ENCODE peak calls at places on chromosomes 6 and 20, in four cellular contexts. One of them, this sample, is unnamed. For H3K4me1, the result is how much of the 10 kb centered on the place peaks cover.

GRCh38 chr6:1757133-1757532 is 147.4 kb downstream of the FOXC1 start:
- DNase-seq in GM12878: no peak
- DNase-seq in K562: no peak
- DNase-seq in IMR-90: no peak
- DNase-seq in this sample: no peak

GRCh38 chr6:168314948-168315347 is 4.6 kb downstream of the DACT2 start:
- DNase-seq in GM12878: no peak
- DNase-seq in K562: no peak
- DNase-seq in IMR-90: no peak
- DNase-seq in this sample: no peak

GRCh38 chr20:40763646-40764295 is 74.7 kb upstream of the MAFB start:
- DNase-seq in K562: no peak
- DNase-seq in GM12878: no peak
- DNase-seq in IMR-90: no peak
- DNase-seq in this sample: peak

GRCh38 chr20:21509597-21510331 is 4.1 kb downstream of the NKX2-2 start:
- DNase-seq in K562: no peak
- DNase-seq in GM12878: no peak
- DNase-seq in IMR-90: peak
- DNase-seq in this sample: no peak

GRCh38 chr6:28239636-28240035 is 12.4 kb downstream of the ZKSCAN4 start:
- DNase-seq in K562: no peak
- DNase-seq in IMR-90: no peak
- DNase-seq in GM12878: peak
- DNase-seq in this sample: no peak

GRCh38 chr6:125316621-125317020 is 14.9 kb upstream of the HDDC2 start:
- DNase-seq in GM12878: no peak
- DNase-seq in IMR-90: no peak
- DNase-seq in K562: no peak
- DNase-seq in this sample: no peak

GRCh38 chr20:47688385-47689381 is 96.6 kb downstream of the SULF2 start:
- DNase-seq in GM12878: no peak
- DNase-seq in K562: no peak
- DNase-seq in IMR-90: peak
- DNase-seq in this sample: no peak

GRCh38 chr6:53483423-53484353 is 61.2 kb downstream of the GCLC start:
- DNase-seq in GM12878: no peak
- DNase-seq in IMR-90: no peak
- DNase-seq in K562: peak
- DNase-seq in this sample: peak

GRCh38 chr6:21164768-21165326 is 428.7 kb upstream of the SOX4 start:
- DNase-seq in K562: no peak
- DNase-seq in GM12878: no peak
- DNase-seq in IMR-90: peak
- DNase-seq in this sample: peak

GRCh38 chr20:8777866-8778265 is 291.0 kb upstream of the PLCB4 start:
- DNase-seq in IMR-90: peak
- DNase-seq in GM12878: no peak
- DNase-seq in K562: no peak
- DNase-seq in this sample: no peak

GRCh38 chr6:138662474-138662873 is 111.1 kb upstream of the CCDC28A start:
- DNase-seq in GM12878: no peak
- DNase-seq in K562: no peak
- DNase-seq in IMR-90: peak
- DNase-seq in this sample: no peak

GRCh38 chr6:1858865-1859264 is 249.2 kb downstream of the FOXC1 start:
- DNase-seq in GM12878: no peak
- DNase-seq in IMR-90: no peak
- DNase-seq in K562: no peak
- DNase-seq in this sample: no peak

GRCh38 chr6:75147512-75147911 is 58.3 kb downstream of the COL12A1 start:
- DNase-seq in GM12878: peak
- DNase-seq in K562: no peak
- DNase-seq in IMR-90: peak
- DNase-seq in this sample: no peak

GRCh38 chr20:42846784-42847490 is 342.8 kb downstream of the PTPRT start:
- DNase-seq in K562: no peak
- DNase-seq in GM12878: no peak
- DNase-seq in IMR-90: no peak
- DNase-seq in this sample: no peak

GRCh38 chr6:20279608-20280287 is 67.5 kb upstream of the MBOAT1 start:
- DNase-seq in GM12878: no peak
- DNase-seq in K562: no peak
- DNase-seq in IMR-90: no peak
- DNase-seq in this sample: no peak

GRCh38 chr6:153092082-153093013 is 38.7 kb downstream of the RGS17 start:
- DNase-seq in IMR-90: peak
- DNase-seq in GM12878: peak
- DNase-seq in K562: no peak
- DNase-seq in this sample: peak

GRCh38 chr6:117544725-117545124 is 57.6 kb downstream of the GOPC start:
- DNase-seq in K562: peak
- DNase-seq in GM12878: no peak
- DNase-seq in IMR-90: no peak
- DNase-seq in this sample: no peak

GRCh38 chr20:50449789-50450492 is 60.2 kb upstream of the PTPN1 start:
- DNase-seq in IMR-90: no peak
- DNase-seq in K562: no peak
- DNase-seq in GM12878: peak
- DNase-seq in this sample: no peak

GRCh38 chr6:148678682-148679081 is 68.1 kb upstream of the UST start:
- DNase-seq in GM12878: no peak
- DNase-seq in K562: no peak
- DNase-seq in IMR-90: no peak
- DNase-seq in this sample: no peak

GRCh38 chr20:34190262-34190661 is 51.0 kb upstream of the ASIP start:
- DNase-seq in IMR-90: no peak
- DNase-seq in GM12878: no peak
- DNase-seq in K562: no peak
- DNase-seq in this sample: no peak
- H2AFZ ChIP-seq in IMR-90: no peak
- H2AFZ ChIP-seq in GM12878: no peak
- H2AFZ ChIP-seq in K562: no peak
- H2AFZ ChIP-seq in this sample: no peak

GRCh38 chr6:169714178-169714577 is 10.1 kb downstream of the PHF10 start:
- DNase-seq in GM12878: no peak
- DNase-seq in IMR-90: peak
- DNase-seq in K562: no peak
- DNase-seq in this sample: no peak
- TF ChIP-seq FOS in GM12878: no peak
- TF ChIP-seq FOS in IMR-90: no peak
- TF ChIP-seq FOS in K562: no peak
- TF ChIP-seq FOS in this sample: no peak

DNA sequence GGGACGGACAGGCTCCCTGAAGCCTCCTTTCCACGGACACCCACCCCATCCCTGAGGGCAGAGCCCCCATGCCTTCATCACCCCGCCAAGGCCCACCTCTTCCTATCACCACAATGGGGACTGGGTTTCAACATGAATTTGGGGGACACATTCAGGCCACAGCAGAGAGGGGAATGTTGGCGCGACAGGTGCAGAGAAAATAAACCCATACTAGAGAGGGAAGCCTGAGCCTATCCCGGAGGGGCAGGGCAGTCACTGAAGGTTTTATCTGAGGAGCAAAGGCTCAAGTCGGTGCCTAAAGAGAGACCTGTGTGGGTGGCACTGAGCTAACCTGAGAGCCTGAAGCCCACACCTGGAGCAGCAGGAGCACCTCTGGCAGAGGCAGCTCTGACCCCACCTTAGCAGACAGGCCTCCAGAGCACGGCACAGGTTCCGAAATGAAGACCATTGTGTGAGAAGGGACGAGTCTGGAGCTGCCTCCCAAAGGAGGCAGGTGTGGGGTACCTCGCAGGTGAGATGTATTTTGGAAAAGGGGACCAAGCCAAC is 180.6 kb upstream of the PDE10A start:
- DNase-seq in GM12878: no peak
- DNase-seq in IMR-90: no peak
- DNase-seq in K562: no peak
- DNase-seq in this sample: no peak
- H3K4me1 ChIP-seq in GM12878: under half
- H3K4me1 ChIP-seq in IMR-90: under half
- H3K4me1 ChIP-seq in K562: under half
- H3K4me1 ChIP-seq in this sample: under half

DNA sequence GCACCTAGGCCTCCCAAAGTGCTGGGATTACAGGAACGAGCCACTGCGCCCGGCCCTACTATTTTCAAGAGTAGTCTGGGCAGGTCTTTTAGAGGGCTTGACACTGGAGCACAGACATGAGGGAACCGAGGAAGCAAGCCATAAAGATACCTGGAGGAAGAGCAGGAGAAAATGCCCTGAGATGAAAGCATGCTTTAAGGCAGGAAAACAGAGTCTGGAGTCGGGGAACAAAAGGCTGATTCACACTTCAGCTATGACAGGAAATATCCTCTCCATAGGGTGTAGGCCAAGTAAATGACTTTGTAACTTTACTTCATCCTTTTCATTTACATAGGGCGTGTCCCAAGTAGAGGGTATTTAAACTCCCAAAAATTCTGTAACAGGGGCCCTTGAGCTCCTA is 4.3 kb upstream of the SERINC3 start:
- DNase-seq in K562: no peak
- DNase-seq in GM12878: no peak
- DNase-seq in IMR-90: peak
- DNase-seq in this sample: peak
- H2AFZ ChIP-seq in K562: peak
- H2AFZ ChIP-seq in GM12878: no peak
- H2AFZ ChIP-seq in IMR-90: peak
- H2AFZ ChIP-seq in this sample: peak

DNA sequence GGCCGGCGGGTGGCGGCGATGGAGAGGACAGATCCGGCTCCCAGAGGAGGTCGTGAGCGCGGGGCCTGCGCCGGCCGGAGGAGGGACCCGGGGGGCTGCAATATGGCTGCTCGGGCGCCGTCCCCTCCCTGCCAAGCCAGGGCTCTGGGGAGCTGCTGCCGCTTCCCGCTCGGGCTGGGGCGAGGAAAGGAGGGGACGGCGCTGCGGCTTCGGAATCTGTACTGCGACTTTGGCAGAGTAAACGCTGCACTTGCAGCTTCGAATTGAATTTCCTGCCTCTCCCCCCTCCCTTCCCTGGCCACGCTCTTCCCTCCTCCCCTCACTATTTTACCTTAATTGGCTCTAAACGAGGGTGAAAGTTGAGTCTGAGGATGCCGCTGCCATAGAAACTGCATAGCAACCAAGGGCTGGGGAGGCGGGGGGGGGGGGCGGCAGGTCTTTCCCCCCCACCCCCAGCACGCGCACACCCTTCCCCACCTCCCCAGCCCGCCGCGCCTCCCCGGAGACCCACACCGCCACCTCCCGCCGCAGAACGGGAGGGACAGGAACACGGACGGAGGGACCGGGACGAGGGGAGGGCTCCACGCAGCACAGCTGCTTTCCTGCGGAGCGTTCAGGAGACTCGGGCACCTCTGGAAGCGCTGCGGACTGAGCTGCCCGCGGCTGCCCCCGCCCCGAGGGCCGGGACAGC is 93.9 kb downstream of the RNASET2 start:
- DNase-seq in IMR-90: no peak
- DNase-seq in K562: no peak
- DNase-seq in GM12878: no peak
- DNase-seq in this sample: no peak
- TF ChIP-seq FOS in IMR-90: no peak
- TF ChIP-seq FOS in K562: no peak
- TF ChIP-seq FOS in GM12878: no peak
- TF ChIP-seq FOS in this sample: no peak